ENCODE peak calls at places on chromosomes 7 and 10, in six cellular contexts. E is transverse colon, A is brain microvascular endothelial cell, Q is heart left ventricle, D is body of pancreas, P is mesendoderm. W is an unnamed sample.

GRCh38 chr10:44462338-44462914 is 77.5 kb upstream of the CXCL12 start:
- DNase-seq in Q (no peak), P (no peak), D (no peak), E (no peak), A (no peak), W (no peak)

GRCh38 chr7:149469806-149470205 is 8.9 kb upstream of the ZNF777 start:
- DNase-seq in Q (no peak), P (no peak), D (no peak), A (no peak), E (no peak), W (no peak)

GRCh38 chr7:155825346-155825745 is 13.1 kb upstream of the SHH start:
- DNase-seq in A (no peak), Q (no peak), E (no peak), D (no peak), P (no peak), W (no peak)

GRCh38 chr7:115704884-115705283 is 325.7 kb downstream of the TFEC start:
- DNase-seq in Q (no peak), P (no peak), A (no peak), E (no peak), D (no peak), W (no peak)

GRCh38 chr7:40507166-40507565 is 372.4 kb downstream of the SUGCT start:
- DNase-seq in E (no peak), P (peak; percentile 57), A (no peak), D (no peak), Q (no peak), W (no peak)

GRCh38 chr7:33873518-33873917 is 31.8 kb upstream of the BMPER start:
- DNase-seq in Q (no peak), D (no peak), E (no peak), A (no peak), P (peak; percentile 72), W (no peak)

GRCh38 chr7:137351941-137352340 is 8.4 kb upstream of the PTN start:
- DNase-seq in P (no peak), D (no peak), A (no peak), Q (no peak), E (no peak), W (no peak)

GRCh38 chr10:75875740-75876139 is 444.3 kb downstream of the LRMDA start:
- DNase-seq in P (no peak), E (no peak), Q (no peak), A (no peak), D (no peak), W (no peak)

GRCh38 chr7:30740417-30741181 is 11.3 kb upstream of the INMT start:
- DNase-seq in Q (peak; percentile 75), P (peak; percentile 67), A (peak; percentile 58), E (peak; percentile 83), D (peak; percentile 73), W (peak; percentile 57)

GRCh38 chr10:43136995-43137700 is 1.1 kb upstream of the CSGALNACT2 start:
- DNase-seq in Q (no peak), P (no peak), D (no peak), E (no peak), A (no peak), W (no peak)

GRCh38 chr10:17431871-17432311 is 22.5 kb downstream of the ST8SIA6 start:
- DNase-seq in Q (no peak), P (no peak), D (no peak), A (peak; percentile 62), E (no peak), W (no peak)

GRCh38 chr7:5429857-5430611 is 6.4 kb upstream of the TNRC18 start:
- DNase-seq in P (peak; percentile 48), Q (peak; percentile 48), D (peak; percentile 31), E (peak; percentile 69), A (no peak), W (peak; percentile 73)

GRCh38 chr7:49639068-49639593 is 134.3 kb upstream of the VWC2 start:
- DNase-seq in P (no peak), D (no peak), E (no peak), A (no peak), Q (no peak), W (no peak)

GRCh38 chr10:127928021-127928806 is 21.3 kb downstream of the PTPRE start:
- DNase-seq in P (no peak), D (no peak), E (no peak), A (peak; percentile 82), Q (no peak), W (no peak)

GRCh38 chr10:22252286-22252800 is 34.5 kb upstream of the EBLN1 start:
- DNase-seq in E (peak; percentile 27), P (peak; percentile 49), Q (peak; percentile 72), A (no peak), D (peak; percentile 48), W (no peak)

GRCh38 chr7:34162676-34163075 is 257.3 kb downstream of the BMPER start:
- DNase-seq in Q (no peak), D (no peak), E (no peak), P (no peak), A (no peak), W (no peak)

GRCh38 chr7:835491-836401 is 3.5 kb downstream of the SUN1 start:
- DNase-seq in Q (no peak), E (peak; percentile 32), P (no peak), A (no peak), D (no peak), W (peak; percentile 75)

GRCh38 chr10:3173173-3173878 is 744 bp upstream of the PITRM1 start:
- DNase-seq in E (peak; percentile 94), D (peak; percentile 95), Q (no peak), P (peak; percentile 99), A (no peak), W (peak; percentile 91)

GRCh38 chr10:68697106-68697505 is 23.9 kb upstream of the CCAR1 start:
- DNase-seq in D (no peak), A (no peak), E (no peak), Q (no peak), P (no peak), W (no peak)
- H3K27ac ChIP-seq in D (no peak overlapping the region), A (no peak overlapping the region), E (no peak overlapping the region), Q (no peak overlapping the region), P (no peak overlapping the region), W (no peak overlapping the region)

DNA sequence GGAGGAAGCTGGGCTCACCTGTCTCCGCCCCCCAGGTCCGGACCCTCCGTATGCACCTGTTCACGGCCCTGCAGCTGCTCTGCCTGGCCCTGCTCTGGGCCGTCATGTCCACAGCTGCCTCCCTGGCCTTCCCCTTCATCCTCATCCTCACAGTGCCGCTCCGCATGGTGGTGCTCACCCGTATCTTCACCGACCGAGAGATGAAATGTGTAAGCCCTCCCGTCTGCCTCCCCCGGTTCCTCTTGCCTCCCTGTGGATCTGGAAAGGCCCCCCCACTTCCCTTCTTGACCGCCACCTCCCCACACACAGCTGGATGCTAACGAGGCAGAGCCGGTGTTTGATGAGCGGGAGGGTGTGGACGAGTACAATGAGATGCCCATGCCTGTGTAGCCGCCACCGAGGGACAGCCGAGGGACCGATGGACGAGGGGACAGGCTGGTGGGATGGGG is 4.6 kb downstream of the FASTK start:
- DNase-seq in P (no peak), D (no peak), Q (no peak), A (no peak), E (no peak), W (no peak)
- H3K27ac ChIP-seq in P (no peak overlapping the region), D (no peak overlapping the region), Q (no peak overlapping the region), A (no peak overlapping the region), E (no peak overlapping the region), W (no peak overlapping the region)

GRCh38 chr10:123203393-123204126 is 49.4 kb downstream of the BUB3 start:
- DNase-seq in Q (no peak), D (peak; percentile 14), E (no peak), A (no peak), P (no peak), W (no peak)
- H3K27ac ChIP-seq in Q (no peak overlapping the region), D (no peak overlapping the region), E (no peak overlapping the region), A (no peak overlapping the region), P (no peak overlapping the region), W (no peak overlapping the region)

GRCh38 chr7:102331536-102332275 is 24.5 kb downstream of the SPDYE6 start:
- DNase-seq in Q (no peak), A (no peak), P (peak; percentile 37), D (no peak), E (no peak), W (no peak)
- H3K27ac ChIP-seq in Q (no peak overlapping the region), A (no peak overlapping the region), P (no peak overlapping the region), D (no peak overlapping the region), E (no peak overlapping the region), W (no peak overlapping the region)